ENCODE peak calls at places on chromosomes 1 and 21, in four cellular contexts. One of them, this sample, is unnamed.

GRCh38 chr1:176033474-176033873 is 173.6 kb downstream of the COP1 start:
- DNase-seq in endothelial cell of umbilical vein: peak
- DNase-seq in HepG2: no peak
- DNase-seq in K562: no peak
- DNase-seq in this sample: no peak

GRCh38 chr1:20445956-20446355 is 40.1 kb downstream of the CAMK2N1 start:
- DNase-seq in K562: no peak
- DNase-seq in HepG2: no peak
- DNase-seq in endothelial cell of umbilical vein: no peak
- DNase-seq in this sample: no peak

GRCh38 chr1:2486558-2486957 is 10.5 kb downstream of the PLCH2 start:
- DNase-seq in endothelial cell of umbilical vein: no peak
- DNase-seq in HepG2: no peak
- DNase-seq in K562: no peak
- DNase-seq in this sample: no peak

GRCh38 chr1:56309065-56309464 is 270.3 kb downstream of the PLPP3 start:
- DNase-seq in endothelial cell of umbilical vein: no peak
- DNase-seq in K562: no peak
- DNase-seq in HepG2: no peak
- DNase-seq in this sample: no peak

GRCh38 chr1:27567931-27568246 is 36.1 kb downstream of the AHDC1 start:
- DNase-seq in HepG2: no peak
- DNase-seq in K562: no peak
- DNase-seq in endothelial cell of umbilical vein: no peak
- DNase-seq in this sample: no peak

GRCh38 chr1:74674278-74675048 is 871 bp upstream of the ERICH3 start:
- DNase-seq in HepG2: no peak
- DNase-seq in endothelial cell of umbilical vein: no peak
- DNase-seq in K562: no peak
- DNase-seq in this sample: peak

GRCh38 chr21:33968082-33968997 is 52.7 kb upstream of the ATP5PO start:
- DNase-seq in endothelial cell of umbilical vein: peak
- DNase-seq in HepG2: peak
- DNase-seq in K562: peak
- DNase-seq in this sample: no peak

GRCh38 chr1:202221911-202222909 is 28.6 kb downstream of the LGR6 start:
- DNase-seq in endothelial cell of umbilical vein: no peak
- DNase-seq in K562: no peak
- DNase-seq in HepG2: peak
- DNase-seq in this sample: no peak

GRCh38 chr21:25607812-25608737 is 794 bp upstream of the MRPL39 start:
- DNase-seq in HepG2: peak
- DNase-seq in K562: peak
- DNase-seq in endothelial cell of umbilical vein: peak
- DNase-seq in this sample: peak

GRCh38 chr1:234884006-234884405 is 244.6 kb downstream of the TOMM20 start:
- DNase-seq in HepG2: no peak
- DNase-seq in K562: no peak
- DNase-seq in endothelial cell of umbilical vein: no peak
- DNase-seq in this sample: no peak

GRCh38 chr21:42771503-42771805 is 107.9 kb downstream of the WDR4 start:
- DNase-seq in endothelial cell of umbilical vein: no peak
- DNase-seq in K562: no peak
- DNase-seq in HepG2: no peak
- DNase-seq in this sample: no peak

GRCh38 chr21:30126575-30126974 is 40.0 kb downstream of the CLDN17 start:
- DNase-seq in K562: no peak
- DNase-seq in HepG2: no peak
- DNase-seq in endothelial cell of umbilical vein: no peak
- DNase-seq in this sample: no peak

GRCh38 chr1:18020021-18020817 is 87.4 kb upstream of the IGSF21 start:
- DNase-seq in K562: no peak
- DNase-seq in HepG2: no peak
- DNase-seq in endothelial cell of umbilical vein: no peak
- DNase-seq in this sample: no peak

GRCh38 chr1:109821221-109821669 is 57.5 kb upstream of the EPS8L3 start:
- DNase-seq in K562: peak
- DNase-seq in endothelial cell of umbilical vein: no peak
- DNase-seq in HepG2: no peak
- DNase-seq in this sample: no peak

GRCh38 chr1:167775178-167775577 is 53.4 kb downstream of the MPZL1 start:
- DNase-seq in HepG2: no peak
- DNase-seq in K562: no peak
- DNase-seq in endothelial cell of umbilical vein: peak
- DNase-seq in this sample: no peak

GRCh38 chr1:169288011-169288414 is 79.6 kb downstream of the NME7 start:
- DNase-seq in K562: no peak
- DNase-seq in HepG2: peak
- DNase-seq in endothelial cell of umbilical vein: peak
- DNase-seq in this sample: no peak

GRCh38 chr1:48680411-48681035 is 96.2 kb downstream of the BEND5 start:
- DNase-seq in HepG2: no peak
- DNase-seq in K562: no peak
- DNase-seq in endothelial cell of umbilical vein: no peak
- DNase-seq in this sample: no peak

GRCh38 chr1:8025061-8025670 is 943 bp downstream of the ERRFI1 start:
- DNase-seq in K562: no peak
- DNase-seq in endothelial cell of umbilical vein: no peak
- DNase-seq in HepG2: no peak
- DNase-seq in this sample: no peak

GRCh38 chr1:7111855-7112254 is 326.6 kb downstream of the CAMTA1 start:
- DNase-seq in HepG2: no peak
- DNase-seq in endothelial cell of umbilical vein: no peak
- DNase-seq in K562: peak
- DNase-seq in this sample: no peak

GRCh38 chr1:36133484-36133883 is 8.5 kb upstream of the COL8A2 start:
- DNase-seq in HepG2: no peak
- DNase-seq in endothelial cell of umbilical vein: peak
- DNase-seq in K562: no peak
- DNase-seq in this sample: no peak

GRCh38 chr1:41360074-41361027 is 883 bp upstream of the FOXO6 start:
- DNase-seq in endothelial cell of umbilical vein: no peak
- DNase-seq in HepG2: no peak
- DNase-seq in K562: peak
- DNase-seq in this sample: no peak

GRCh38 chr1:62508187-62508758 is 71.4 kb downstream of the USP1 start:
- DNase-seq in HepG2: peak
- DNase-seq in K562: peak
- DNase-seq in endothelial cell of umbilical vein: peak
- DNase-seq in this sample: no peak

GRCh38 chr1:193313354-193314140 is 127.1 kb upstream of the B3GALT2 start:
- DNase-seq in K562: no peak
- DNase-seq in HepG2: no peak
- DNase-seq in endothelial cell of umbilical vein: peak
- DNase-seq in this sample: no peak

GRCh38 chr1:169044296-169044695 is 62.2 kb upstream of the ATP1B1 start:
- DNase-seq in endothelial cell of umbilical vein: no peak
- DNase-seq in HepG2: no peak
- DNase-seq in K562: no peak
- DNase-seq in this sample: no peak

GRCh38 chr1:215710340-215710971 is 143.4 kb downstream of the KCTD3 start:
- DNase-seq in endothelial cell of umbilical vein: peak
- DNase-seq in K562: peak
- DNase-seq in HepG2: peak
- DNase-seq in this sample: peak

GRCh38 chr1:25022361-25023189 is 92.5 kb upstream of the RUNX3 start:
- DNase-seq in K562: peak
- DNase-seq in endothelial cell of umbilical vein: no peak
- DNase-seq in HepG2: peak
- DNase-seq in this sample: no peak

GRCh38 chr1:26993237-26994019 is at the start of gene TRNP1:
- DNase-seq in endothelial cell of umbilical vein: peak
- DNase-seq in HepG2: peak
- DNase-seq in K562: peak
- DNase-seq in this sample: peak

GRCh38 chr1:111471012-111471411 is 2.8 kb upstream of the C1orf162 start:
- DNase-seq in endothelial cell of umbilical vein: no peak
- DNase-seq in K562: no peak
- DNase-seq in HepG2: no peak
- DNase-seq in this sample: no peak

DNA sequence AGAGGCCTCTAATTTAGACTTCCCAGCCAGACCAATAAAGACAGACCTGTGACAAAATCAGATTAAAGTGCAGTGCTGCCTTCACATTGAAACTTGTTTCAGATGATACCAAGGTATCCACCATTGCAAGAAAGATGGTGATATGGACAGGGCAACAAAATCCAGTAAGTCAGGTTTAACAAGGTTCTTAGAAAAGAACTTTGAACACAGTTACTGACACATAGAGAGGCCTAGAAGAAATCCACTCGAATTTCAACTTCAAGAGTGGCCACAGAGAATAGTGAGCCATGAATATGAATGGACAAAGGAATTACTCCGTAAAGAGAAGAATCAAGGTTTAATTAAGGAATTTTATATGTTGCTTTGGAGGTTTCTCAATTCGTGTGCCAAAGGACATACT is 230.4 kb downstream of the KCNT2 start:
- DNase-seq in endothelial cell of umbilical vein: no peak
- DNase-seq in K562: no peak
- DNase-seq in HepG2: no peak
- DNase-seq in this sample: no peak
- H3K9ac ChIP-seq in endothelial cell of umbilical vein: no peak
- H3K9ac ChIP-seq in K562: no peak
- H3K9ac ChIP-seq in HepG2: no peak
- H3K9ac ChIP-seq in this sample: no peak

GRCh38 chr1:70587803-70588465 is 176.9 kb downstream of the CTH start:
- DNase-seq in K562: no peak
- DNase-seq in endothelial cell of umbilical vein: no peak
- DNase-seq in HepG2: no peak
- DNase-seq in this sample: no peak
- TF ChIP-seq JUN in K562: no peak
- TF ChIP-seq JUN in endothelial cell of umbilical vein: no peak
- TF ChIP-seq JUN in HepG2: no peak
- TF ChIP-seq JUN in this sample: no peak

GRCh38 chr1:150508982-150509381 is 1.1 kb downstream of the ECM1 start:
- DNase-seq in HepG2: no peak
- DNase-seq in K562: no peak
- DNase-seq in endothelial cell of umbilical vein: no peak
- DNase-seq in this sample: no peak
- H3K9ac ChIP-seq in HepG2: no peak
- H3K9ac ChIP-seq in K562: peak
- H3K9ac ChIP-seq in endothelial cell of umbilical vein: no peak
- H3K9ac ChIP-seq in this sample: no peak

GRCh38 chr1:227161470-227161869 is 156.8 kb downstream of the CDC42BPA start:
- DNase-seq in HepG2: no peak
- DNase-seq in K562: no peak
- DNase-seq in endothelial cell of umbilical vein: no peak
- DNase-seq in this sample: no peak

GRCh38 chr1:227152525-227152924 is 165.8 kb downstream of the CDC42BPA start:
- DNase-seq in K562: no peak
- DNase-seq in HepG2: no peak
- DNase-seq in endothelial cell of umbilical vein: no peak
- DNase-seq in this sample: no peak

GRCh38 chr1:227155004-227155403 is 163.3 kb downstream of the CDC42BPA start:
- DNase-seq in HepG2: no peak
- DNase-seq in endothelial cell of umbilical vein: no peak
- DNase-seq in K562: no peak
- DNase-seq in this sample: no peak

GRCh38 chr1:227155688-227156087 is 162.6 kb downstream of the CDC42BPA start:
- DNase-seq in endothelial cell of umbilical vein: no peak
- DNase-seq in K562: no peak
- DNase-seq in HepG2: no peak
- DNase-seq in this sample: no peak
- TF ChIP-seq JUN in endothelial cell of umbilical vein: no peak
- TF ChIP-seq JUN in K562: no peak
- TF ChIP-seq JUN in HepG2: no peak
- TF ChIP-seq JUN in this sample: no peak

DNA sequence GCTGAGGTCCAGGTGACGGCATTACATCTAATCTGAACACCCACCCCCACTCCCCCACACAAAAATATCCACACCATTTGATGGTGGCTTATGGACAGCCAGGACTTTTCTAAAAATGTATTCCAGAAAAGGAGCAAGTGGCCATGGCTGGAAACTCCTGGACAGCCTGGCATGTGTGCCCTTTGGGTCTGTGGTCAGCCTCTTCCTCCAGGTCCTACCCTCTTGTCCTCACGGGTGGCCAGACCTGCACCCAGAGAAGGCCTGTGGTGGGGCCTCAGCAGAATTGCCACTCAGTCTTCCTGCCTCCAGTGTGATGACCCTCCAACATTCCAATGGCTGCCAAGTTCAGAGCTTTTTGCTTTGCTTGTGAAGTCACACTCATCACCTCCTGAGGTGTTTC is 600.6 kb downstream of the AJAP1 start:
- DNase-seq in K562: no peak
- DNase-seq in endothelial cell of umbilical vein: no peak
- DNase-seq in HepG2: no peak
- DNase-seq in this sample: no peak
- H3K9ac ChIP-seq in K562: no peak
- H3K9ac ChIP-seq in endothelial cell of umbilical vein: no peak
- H3K9ac ChIP-seq in HepG2: no peak
- H3K9ac ChIP-seq in this sample: no peak

DNA sequence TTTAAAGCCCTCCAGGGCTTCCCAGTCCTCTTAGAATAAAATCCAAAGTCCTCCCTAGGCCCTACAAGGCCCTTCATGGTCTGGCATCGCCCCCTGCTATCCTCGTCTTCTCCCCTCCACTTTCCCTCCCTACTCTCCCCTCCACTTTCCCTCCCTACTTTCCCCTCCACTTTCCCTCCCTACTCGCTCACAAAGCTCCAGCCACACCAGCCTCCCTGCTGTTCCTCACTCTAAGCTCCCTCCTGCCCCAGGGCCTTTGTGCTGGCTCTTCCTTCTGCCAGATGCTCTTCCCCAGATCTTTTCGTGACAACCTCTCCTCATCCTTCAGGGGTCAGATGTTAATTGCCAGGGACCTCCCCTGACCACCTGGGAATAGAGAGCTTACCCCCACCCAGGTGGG is 12.8 kb downstream of the ARHGEF19 start:
- DNase-seq in HepG2: no peak
- DNase-seq in endothelial cell of umbilical vein: no peak
- DNase-seq in K562: no peak
- DNase-seq in this sample: no peak
- TF ChIP-seq JUN in HepG2: no peak
- TF ChIP-seq JUN in endothelial cell of umbilical vein: no peak
- TF ChIP-seq JUN in K562: no peak
- TF ChIP-seq JUN in this sample: no peak

DNA sequence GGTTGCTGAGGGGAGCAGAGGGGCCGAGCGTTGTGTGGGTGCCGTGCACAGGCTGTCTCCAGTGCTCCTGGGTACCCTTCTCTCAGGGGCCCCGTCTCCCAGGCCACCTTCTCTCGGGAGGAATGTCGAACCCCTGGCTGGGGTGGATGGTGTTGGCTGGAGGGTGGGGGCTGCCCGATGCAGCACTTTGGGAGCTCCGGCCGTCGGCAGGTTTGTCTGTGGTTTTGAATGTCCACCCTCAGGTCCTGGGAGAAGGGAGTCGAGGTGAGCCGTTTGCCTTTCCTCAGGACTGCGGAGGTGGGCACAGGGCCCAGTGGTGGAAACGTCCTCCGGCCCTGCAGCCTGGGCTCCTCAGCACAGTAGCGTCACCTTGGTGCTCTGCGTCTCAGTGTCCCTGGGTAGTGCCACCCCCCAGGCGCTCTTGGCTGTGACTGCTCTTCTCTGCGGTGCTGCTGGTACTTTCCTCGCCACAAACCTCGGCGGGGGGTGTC is 14.5 kb downstream of the SLX9 start:
- DNase-seq in K562: no peak
- DNase-seq in HepG2: no peak
- DNase-seq in endothelial cell of umbilical vein: no peak
- DNase-seq in this sample: no peak
- H3K9ac ChIP-seq in K562: peak
- H3K9ac ChIP-seq in HepG2: no peak
- H3K9ac ChIP-seq in endothelial cell of umbilical vein: no peak
- H3K9ac ChIP-seq in this sample: no peak

GRCh38 chr1:217482356-217483102 is 148.4 kb downstream of the GPATCH2 start:
- DNase-seq in endothelial cell of umbilical vein: peak
- DNase-seq in HepG2: no peak
- DNase-seq in K562: no peak
- DNase-seq in this sample: no peak
- TF ChIP-seq JUN in endothelial cell of umbilical vein: peak
- TF ChIP-seq JUN in HepG2: no peak
- TF ChIP-seq JUN in K562: no peak
- TF ChIP-seq JUN in this sample: no peak

This sample was measured in H1.